ENCODE peak calls at places on chromosomes 6 and 20, in five cellular contexts. Y is cardiac muscle cell; D is foreskin fibroblast; N is stimulated activated CD4-positive, alpha-beta T cell treated with anti-CD3 and anti-CD28 coated beads, Interleukin-15, amount 100 ng/mL, for 24 hours; W is left lung. X is an unnamed sample.

GRCh38 chr20:53287357-53288042 is 306.1 kb downstream of the ZNF217 start:
- DNase-seq in N (no peak), D (no peak), Y (peak), W (no peak), X (no peak)

GRCh38 chr6:38773338-38773737 is 58.2 kb downstream of the DNAH8 start:
- DNase-seq in D (no peak), Y (peak), N (peak), W (no peak), X (peak)

GRCh38 chr6:21085206-21085605 is 508.3 kb upstream of the SOX4 start:
- DNase-seq in W (no peak), Y (no peak), D (no peak), N (no peak), X (no peak)

GRCh38 chr20:58088625-58089024 is 139.8 kb downstream of the ANKRD60 start:
- DNase-seq in Y (no peak), N (no peak), W (no peak), D (no peak), X (no peak)

GRCh38 chr6:16759646-16760535 is 1.4 kb downstream of the ATXN1 start:
- DNase-seq in Y (peak), W (peak), N (peak), D (peak), X (peak)

GRCh38 chr6:125363010-125363359 is 61.2 kb upstream of the HDDC2 start:
- DNase-seq in D (peak), W (no peak), N (no peak), Y (no peak), X (no peak)

GRCh38 chr20:38840053-38840893 is 34.8 kb downstream of the PPP1R16B start:
- DNase-seq in Y (peak), N (peak), W (no peak), D (no peak), X (peak)

GRCh38 chr6:150696156-150696555 is 96.5 kb downstream of the PLEKHG1 start:
- DNase-seq in W (no peak), N (no peak), D (no peak), Y (no peak), X (no peak)

GRCh38 chr6:8888468-8888867 is 453.1 kb upstream of the SLC35B3 start:
- DNase-seq in Y (no peak), D (no peak), W (no peak), N (no peak), X (no peak)

GRCh38 chr6:54245265-54245664 is 63.0 kb upstream of the TINAG start:
- DNase-seq in W (no peak), D (no peak), N (no peak), Y (no peak), X (no peak)

GRCh38 chr6:166437661-166438060 is 54.9 kb upstream of the MPC1 start:
- DNase-seq in W (no peak), N (no peak), D (no peak), Y (no peak), X (no peak)

GRCh38 chr20:10113746-10114145 is 79.0 kb downstream of the ANKEF1 start:
- DNase-seq in D (no peak), N (no peak), W (no peak), Y (no peak), X (no peak)

GRCh38 chr6:122995930-122996796 is at the start of gene CLVS2:
- DNase-seq in N (no peak), D (peak), Y (peak), W (peak), X (no peak)

GRCh38 chr6:144581807-144582537 is 296.8 kb downstream of the UTRN start:
- DNase-seq in D (peak), W (no peak), N (no peak), Y (peak), X (peak)

GRCh38 chr6:78749326-78749725 is 118.0 kb upstream of the IRAK1BP1 start:
- DNase-seq in D (no peak), Y (no peak), W (no peak), N (no peak), X (no peak)

GRCh38 chr20:19098806-19099578 is 113.5 kb upstream of the SLC24A3 start:
- DNase-seq in W (no peak), N (no peak), D (no peak), Y (no peak), X (no peak)

GRCh38 chr6:122845916-122846632 is 57.0 kb downstream of the SMPDL3A start:
- DNase-seq in N (no peak), D (peak), Y (peak), W (no peak), X (no peak)

GRCh38 chr6:30500421-30501069 is 11.2 kb downstream of the HLA-E start:
- DNase-seq in Y (peak), N (no peak), W (no peak), D (peak), X (no peak)